ENCODE peak calls at places on chromosomes 7 and 10, in ten cellular contexts. F, M, H, K, O, B, W, I, Z and R are unnamed samples.

GRCh38 chr10:125687507-125688185 is 4.7 kb upstream of the TEX36 start:
- DNase-seq in H (no peak), O (no peak), W (no peak), B (no peak), M (no peak), K (no peak), Z (no peak), F (no peak), I (no peak), R (no peak)

GRCh38 chr10:124731551-124731950 is 12.6 kb downstream of the FAM53B start:
- DNase-seq in B (no peak), F (no peak), M (no peak), H (no peak), W (no peak), K (no peak), I (no peak), Z (no peak), O (no peak), R (no peak)

GRCh38 chr7:132336797-132337196 is 239.5 kb downstream of the PLXNA4 start:
- DNase-seq in O (no peak), I (no peak), M (no peak), K (no peak), Z (no peak), W (no peak), B (no peak), H (no peak), F (no peak), R (no peak)

GRCh38 chr7:137484326-137484725 is 140.8 kb upstream of the PTN start:
- DNase-seq in I (peak; percentile 64), F (no peak), W (no peak), M (no peak), Z (no peak), B (peak; percentile 73), H (peak; percentile 26), K (no peak), O (no peak), R (no peak)

GRCh38 chr10:14560274-14560673 is 214.4 kb downstream of the FAM107B start:
- DNase-seq in M (no peak), K (peak; percentile 72), I (peak; percentile 56), O (peak; percentile 58), F (no peak), W (peak; percentile 50), B (peak; percentile 65), H (no peak), Z (no peak), R (peak; percentile 43)

GRCh38 chr7:100352984-100353684 is 4.8 kb upstream of the PILRB start:
- DNase-seq in O (no peak), Z (no peak), W (no peak), K (no peak), H (no peak), B (no peak), I (no peak), M (no peak), F (no peak), R (no peak)

GRCh38 chr7:98456851-98457250 is 56.0 kb upstream of the BAIAP2L1 start:
- DNase-seq in B (no peak), K (no peak), I (no peak), F (no peak), Z (no peak), M (no peak), H (no peak), W (no peak), O (no peak), R (no peak)

GRCh38 chr10:29446327-29446726 is 157.5 kb downstream of the LYZL1 start:
- DNase-seq in H (peak; percentile 41), O (no peak), M (no peak), W (no peak), I (no peak), K (no peak), Z (no peak), F (no peak), B (no peak), R (peak; percentile 45)

GRCh38 chr10:33265621-33266020 is 68.8 kb downstream of the NRP1 start:
- DNase-seq in W (no peak), K (no peak), H (no peak), O (peak; percentile 28), B (no peak), F (no peak), M (peak; percentile 66), I (no peak), Z (no peak), R (no peak)

GRCh38 chr10:33260403-33261239 is 73.8 kb downstream of the NRP1 start:
- DNase-seq in Z (no peak), K (no peak), I (no peak), M (no peak), F (no peak), O (no peak), B (peak; percentile 61), H (no peak), W (no peak), R (no peak)

GRCh38 chr10:33267708-33268107 is 66.8 kb downstream of the NRP1 start:
- DNase-seq in H (no peak), K (no peak), F (no peak), M (no peak), W (no peak), B (no peak), Z (no peak), O (no peak), I (no peak), R (no peak)

GRCh38 chr10:33262871-33263270 is 71.6 kb downstream of the NRP1 start:
- DNase-seq in F (no peak), H (no peak), K (no peak), Z (no peak), O (no peak), I (no peak), B (no peak), W (no peak), M (no peak), R (no peak)

DNA sequence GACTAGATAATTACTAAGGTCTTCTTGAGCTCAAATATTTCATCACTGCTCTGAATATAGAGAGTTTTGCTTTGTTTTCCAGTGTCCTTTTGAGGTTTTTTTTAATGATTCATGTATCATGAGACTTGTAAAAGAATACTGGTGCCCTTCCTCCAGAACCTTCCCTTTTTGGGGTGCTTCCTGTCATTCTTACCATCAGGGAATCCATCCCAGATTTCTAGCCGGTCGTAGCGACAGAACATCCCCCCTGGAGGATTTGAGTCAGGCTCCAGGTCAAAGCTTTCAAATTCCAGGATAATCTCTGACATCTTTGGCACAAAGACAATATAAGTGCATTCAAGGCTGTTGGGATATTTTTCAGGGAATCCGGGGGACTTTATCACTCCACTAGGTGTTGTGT is 71.0 kb downstream of the NRP1 start:
- DNase-seq in B (peak; percentile 79), F (no peak), H (peak; percentile 57), Z (no peak), I (no peak), W (no peak), M (no peak), O (no peak), K (no peak), R (peak; percentile 64)
- H3K4me3 ChIP-seq in B (no peak overlapping the region), F (no peak overlapping the region), H (no peak overlapping the region), Z (no peak overlapping the region), I (no peak overlapping the region), W (no peak overlapping the region), M (no peak overlapping the region), O (no peak overlapping the region), K (no peak overlapping the region), R (no peak overlapping the region)

GRCh38 chr10:110337401-110337800 is 32.7 kb upstream of the SMNDC1 start:
- DNase-seq in F (no peak), K (no peak), O (no peak), H (no peak), W (no peak), M (no peak), B (no peak), Z (no peak), I (no peak), R (no peak)

GRCh38 chr10:110337906-110338305 is 33.2 kb upstream of the SMNDC1 start:
- DNase-seq in M (no peak), Z (no peak), W (no peak), K (no peak), F (no peak), H (peak; percentile 48), O (no peak), B (peak; percentile 59), I (no peak), R (no peak)

GRCh38 chr10:110334061-110334656 is 29.4 kb upstream of the SMNDC1 start:
- DNase-seq in M (no peak), K (no peak), I (no peak), F (no peak), H (no peak), Z (no peak), B (no peak), W (no peak), O (no peak), R (no peak)

GRCh38 chr10:110335314-110336064 is 30.8 kb upstream of the SMNDC1 start:
- DNase-seq in K (no peak), W (no peak), B (no peak), F (no peak), Z (no peak), H (peak; percentile 27), O (no peak), M (no peak), I (no peak), R (no peak)

DNA sequence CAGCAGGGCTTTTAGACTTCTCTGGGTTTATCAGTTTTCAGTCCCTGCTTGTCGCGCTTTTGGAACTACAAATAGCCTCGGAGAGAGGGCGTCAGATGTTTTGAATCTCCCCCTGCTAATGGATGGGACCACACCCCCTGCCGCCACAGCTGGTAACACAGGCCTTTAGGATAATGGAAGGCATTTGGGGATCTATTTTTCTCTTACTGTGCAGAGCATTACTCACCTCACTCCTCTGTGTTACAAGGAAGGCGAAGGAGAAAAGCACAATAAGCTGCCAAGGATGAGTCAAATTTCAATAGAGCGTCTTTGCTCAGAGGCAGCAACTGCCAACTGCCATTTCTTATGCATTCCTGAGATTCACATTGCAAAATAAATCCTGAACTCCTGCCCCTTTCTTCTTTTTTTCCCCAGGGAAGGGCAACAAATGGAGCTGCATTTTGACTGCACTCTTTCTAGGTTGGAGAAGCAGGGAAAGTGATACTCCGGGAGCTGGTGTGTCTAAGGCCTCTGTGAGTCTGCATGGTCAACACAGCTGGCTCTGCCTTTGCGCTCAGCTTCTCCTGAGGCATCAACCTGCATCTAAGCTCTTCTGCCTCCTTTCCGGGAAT is 31.5 kb upstream of the SMNDC1 start:
- DNase-seq in K (no peak), O (no peak), B (peak; percentile 99), F (peak; percentile 20), Z (no peak), M (no peak), W (no peak), I (peak; percentile 78), H (peak; percentile 99), R (peak; percentile 91)
- TF ChIP-seq CTCF in K (no peak), O (no peak), B (peak; percentile 36), F (no peak), Z (no peak), M (no peak), W (no peak), I (peak; percentile 28), H (peak; percentile 46), R (peak; percentile 25)

DNA sequence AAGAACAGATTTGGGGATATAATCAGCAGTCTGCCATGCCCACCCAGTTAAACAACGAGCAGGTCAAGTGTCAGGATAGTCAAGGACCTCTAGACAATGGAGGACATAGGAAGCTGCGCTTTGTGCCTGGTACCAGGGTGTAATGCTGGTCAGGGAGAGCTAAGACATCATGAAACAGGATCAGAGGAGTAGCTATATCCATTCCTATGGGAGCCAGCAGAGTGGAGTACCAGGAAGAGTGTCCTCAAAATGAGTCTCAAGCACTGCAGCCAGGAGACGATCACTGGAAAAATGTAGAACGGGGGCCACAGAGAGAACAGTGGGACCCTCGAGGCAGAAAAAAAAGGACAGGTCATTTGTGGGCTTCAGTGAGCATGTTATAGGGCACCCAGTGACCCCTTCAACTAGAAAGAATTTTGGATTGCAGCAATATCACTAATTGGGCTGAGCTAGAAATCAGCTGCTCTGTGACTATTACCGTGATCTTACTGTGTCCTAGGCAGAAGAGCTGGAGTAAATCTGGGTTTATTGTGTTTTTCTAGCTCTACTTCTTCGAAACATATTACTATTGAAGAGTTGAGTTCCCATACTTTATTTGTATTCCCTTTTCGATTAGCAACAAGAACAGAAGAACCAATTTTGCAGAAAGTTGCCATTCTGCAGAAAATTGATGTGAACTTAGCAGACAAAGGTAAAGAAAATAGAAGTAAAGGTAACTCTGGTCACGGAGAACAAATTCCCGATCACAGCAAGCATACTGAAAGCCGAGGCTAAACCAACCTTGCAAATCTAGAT is 319.6 kb downstream of the AHR start:
- DNase-seq in M (no peak), K (no peak), H (no peak), B (no peak), F (no peak), Z (no peak), W (no peak), I (no peak), O (no peak), R (no peak)
- H3K4me3 ChIP-seq in M (no peak overlapping the region), K (no peak overlapping the region), H (no peak overlapping the region), B (no peak overlapping the region), F (no peak overlapping the region), Z (no peak overlapping the region), W (no peak overlapping the region), I (no peak overlapping the region), O (no peak overlapping the region), R (no peak overlapping the region)

GRCh38 chr7:45580053-45580872 is 6.1 kb downstream of the ADCY1 start:
- DNase-seq in H (no peak), K (no peak), Z (no peak), I (peak; percentile 54), M (no peak), O (peak; percentile 17), W (peak; percentile 46), B (no peak), F (no peak), R (no peak)
- TF ChIP-seq CTCF in H (peak; percentile 44), K (peak; percentile 19), Z (no peak), I (peak; percentile 58), M (no peak), O (peak; percentile 48), W (peak; percentile 44), B (peak; percentile 20), F (no peak), R (peak; percentile 40)